ENCODE peak calls at places on chromosome 7, in five cellular contexts. One of them, this sample, is unnamed.

GRCh38 chr7:39749177-39749576 is 125.8 kb downstream of the RALA start:
- DNase-seq in keratinocyte: no peak
- DNase-seq in BJ: no peak
- DNase-seq in cardiac muscle cell: no peak
- DNase-seq in GM06990: no peak
- DNase-seq in this sample: no peak

GRCh38 chr7:18754766-18755165 is 259.2 kb downstream of the HDAC9 start:
- DNase-seq in BJ: no peak
- DNase-seq in GM06990: no peak
- DNase-seq in cardiac muscle cell: no peak
- DNase-seq in keratinocyte: no peak
- DNase-seq in this sample: no peak

GRCh38 chr7:50774299-50774698 is 8.4 kb downstream of the GRB10 start:
- DNase-seq in keratinocyte: no peak
- DNase-seq in GM06990: no peak
- DNase-seq in BJ: no peak
- DNase-seq in cardiac muscle cell: no peak
- DNase-seq in this sample: no peak

GRCh38 chr7:17462059-17462695 is 163.7 kb downstream of the AHR start:
- DNase-seq in BJ: no peak
- DNase-seq in GM06990: no peak
- DNase-seq in keratinocyte: peak
- DNase-seq in cardiac muscle cell: no peak
- DNase-seq in this sample: no peak

GRCh38 chr7:80680159-80680903 is 41.9 kb downstream of the CD36 start:
- DNase-seq in BJ: no peak
- DNase-seq in cardiac muscle cell: no peak
- DNase-seq in keratinocyte: no peak
- DNase-seq in GM06990: peak
- DNase-seq in this sample: no peak

GRCh38 chr7:49295136-49295535 is 370.8 kb downstream of the CDC14C start:
- DNase-seq in keratinocyte: peak
- DNase-seq in cardiac muscle cell: no peak
- DNase-seq in GM06990: no peak
- DNase-seq in BJ: no peak
- DNase-seq in this sample: no peak

GRCh38 chr7:145092766-145093165 is 256.9 kb upstream of the TPK1 start:
- DNase-seq in keratinocyte: no peak
- DNase-seq in cardiac muscle cell: no peak
- DNase-seq in GM06990: no peak
- DNase-seq in BJ: no peak
- DNase-seq in this sample: no peak

GRCh38 chr7:102463841-102464576 is 654 bp downstream of the ALKBH4 start:
- DNase-seq in cardiac muscle cell: peak
- DNase-seq in GM06990: no peak
- DNase-seq in BJ: no peak
- DNase-seq in keratinocyte: no peak
- DNase-seq in this sample: no peak

GRCh38 chr7:50696810-50697582 is 85.7 kb downstream of the GRB10 start:
- DNase-seq in GM06990: no peak
- DNase-seq in BJ: no peak
- DNase-seq in cardiac muscle cell: no peak
- DNase-seq in keratinocyte: no peak
- DNase-seq in this sample: no peak

GRCh38 chr7:37095122-37095521 is 353.5 kb downstream of the ELMO1 start:
- DNase-seq in cardiac muscle cell: no peak
- DNase-seq in GM06990: no peak
- DNase-seq in keratinocyte: no peak
- DNase-seq in BJ: no peak
- DNase-seq in this sample: no peak

GRCh38 chr7:85890244-85890811 is 703.5 kb upstream of the SEMA3D start:
- DNase-seq in keratinocyte: no peak
- DNase-seq in GM06990: no peak
- DNase-seq in cardiac muscle cell: peak
- DNase-seq in BJ: no peak
- DNase-seq in this sample: peak

GRCh38 chr7:73960548-73960947 is 67.4 kb upstream of the ELN start:
- DNase-seq in GM06990: no peak
- DNase-seq in cardiac muscle cell: no peak
- DNase-seq in BJ: no peak
- DNase-seq in keratinocyte: no peak
- DNase-seq in this sample: no peak

GRCh38 chr7:158284617-158285382 is 302.8 kb downstream of the PTPRN2 start:
- DNase-seq in BJ: no peak
- DNase-seq in keratinocyte: no peak
- DNase-seq in cardiac muscle cell: no peak
- DNase-seq in GM06990: no peak
- DNase-seq in this sample: no peak

DNA sequence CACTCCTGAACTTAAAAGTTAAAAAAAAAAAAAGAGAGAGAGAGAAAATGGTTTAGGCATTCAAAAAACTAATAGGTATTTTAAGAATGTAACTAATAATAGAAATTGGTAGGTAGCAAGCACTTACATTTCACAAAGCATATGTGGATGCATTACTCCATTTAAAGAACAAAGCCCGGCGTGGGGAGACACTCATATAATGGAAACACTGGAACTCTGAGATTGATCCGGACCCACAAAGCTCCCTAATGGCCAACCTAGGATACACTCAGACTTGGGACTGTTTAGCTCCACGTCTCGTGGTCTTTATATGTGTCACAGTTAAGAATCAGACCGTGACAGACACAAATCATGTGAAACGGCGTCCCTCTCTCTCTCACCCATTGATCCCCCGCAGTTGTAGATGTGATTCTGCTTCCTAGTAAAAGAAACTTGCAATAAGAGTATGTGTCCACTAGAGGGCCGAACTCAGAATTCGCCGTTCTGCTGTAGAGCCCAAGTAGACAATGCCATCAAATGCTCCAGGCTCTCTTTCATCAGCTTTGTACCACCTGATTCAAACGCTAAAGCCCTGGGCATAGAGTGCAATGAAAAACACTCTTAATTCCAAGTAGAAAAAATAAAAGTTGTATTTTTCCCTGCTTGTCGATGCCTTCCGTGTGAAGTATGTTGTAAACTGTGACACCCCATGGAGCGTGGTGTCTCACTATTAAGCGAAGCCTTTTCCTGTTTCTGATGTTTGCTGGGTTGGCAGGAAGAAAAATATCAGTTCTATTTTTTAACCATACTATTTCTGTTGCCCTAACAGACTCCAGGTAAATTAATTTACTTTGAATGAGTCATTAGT is 429.0 kb upstream of the MTPN start:
- DNase-seq in GM06990: peak
- DNase-seq in BJ: peak
- DNase-seq in cardiac muscle cell: peak
- DNase-seq in keratinocyte: no peak
- DNase-seq in this sample: peak
- TF ChIP-seq CTCF in GM06990: peak
- TF ChIP-seq CTCF in BJ: peak
- TF ChIP-seq CTCF in cardiac muscle cell: peak
- TF ChIP-seq CTCF in keratinocyte: peak
- TF ChIP-seq CTCF in this sample: peak

GRCh38 chr7:27169658-27170493 is 4.2 kb downstream of the HOXA10 start:
- DNase-seq in keratinocyte: no peak
- DNase-seq in GM06990: no peak
- DNase-seq in BJ: no peak
- DNase-seq in cardiac muscle cell: no peak
- DNase-seq in this sample: no peak

GRCh38 chr7:27166475-27167169 is 1.3 kb upstream of the HOXA9 start:
- DNase-seq in GM06990: no peak
- DNase-seq in cardiac muscle cell: no peak
- DNase-seq in BJ: no peak
- DNase-seq in keratinocyte: no peak
- DNase-seq in this sample: no peak

GRCh38 chr7:27167916-27168264 is 2.6 kb upstream of the HOXA9 start:
- DNase-seq in BJ: no peak
- DNase-seq in keratinocyte: no peak
- DNase-seq in cardiac muscle cell: no peak
- DNase-seq in GM06990: no peak
- DNase-seq in this sample: no peak

GRCh38 chr7:27167170-27167505 is 1.8 kb upstream of the HOXA9 start:
- DNase-seq in cardiac muscle cell: no peak
- DNase-seq in keratinocyte: no peak
- DNase-seq in BJ: no peak
- DNase-seq in GM06990: no peak
- DNase-seq in this sample: no peak

DNA sequence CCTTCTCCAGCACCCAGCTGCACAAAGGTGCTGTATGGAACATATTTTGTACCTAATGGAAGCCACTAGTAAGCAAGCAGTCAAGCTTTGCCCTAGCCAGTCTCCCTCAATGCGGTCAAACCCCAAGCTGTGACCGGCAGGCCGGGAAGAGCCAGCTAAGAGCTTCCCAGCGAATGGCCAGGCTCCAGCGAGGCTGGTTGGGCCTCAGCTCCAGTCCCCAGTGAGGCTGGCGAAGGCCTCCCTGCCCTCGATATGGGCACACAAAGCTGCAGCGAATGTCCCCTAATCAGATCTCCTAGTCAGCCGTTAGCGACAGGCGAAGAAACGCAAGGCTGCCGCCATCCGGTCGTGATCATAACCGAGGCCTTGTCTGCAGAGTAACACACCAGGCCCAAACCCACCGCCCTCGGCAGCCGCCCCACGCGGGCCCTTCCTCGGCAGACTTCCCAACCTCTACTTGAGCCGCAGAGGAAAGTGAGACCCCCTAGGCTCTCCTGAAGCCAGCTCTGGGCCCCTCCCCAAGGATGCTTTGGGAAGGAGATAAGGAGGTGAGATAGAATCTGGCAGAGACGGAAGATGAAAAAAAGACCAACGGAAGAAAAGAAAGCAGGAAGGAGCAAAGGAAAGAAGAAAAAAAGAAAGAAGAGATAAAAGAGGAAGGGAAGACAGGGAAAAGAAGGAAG is 3.1 kb upstream of the HOXA9 start:
- DNase-seq in BJ: no peak
- DNase-seq in cardiac muscle cell: no peak
- DNase-seq in keratinocyte: no peak
- DNase-seq in GM06990: no peak
- DNase-seq in this sample: no peak
- TF ChIP-seq CTCF in BJ: peak
- TF ChIP-seq CTCF in cardiac muscle cell: no peak
- TF ChIP-seq CTCF in keratinocyte: no peak
- TF ChIP-seq CTCF in GM06990: no peak
- TF ChIP-seq CTCF in this sample: no peak

GRCh38 chr7:128074336-128074735 is 43.1 kb upstream of the LRRC4 start:
- DNase-seq in GM06990: no peak
- DNase-seq in BJ: no peak
- DNase-seq in keratinocyte: no peak
- DNase-seq in cardiac muscle cell: no peak
- DNase-seq in this sample: peak

GRCh38 chr7:128073671-128074070 is 42.4 kb upstream of the LRRC4 start:
- DNase-seq in keratinocyte: no peak
- DNase-seq in cardiac muscle cell: no peak
- DNase-seq in GM06990: no peak
- DNase-seq in BJ: no peak
- DNase-seq in this sample: peak

GRCh38 chr7:128075536-128076095 is 44.4 kb upstream of the LRRC4 start:
- DNase-seq in BJ: no peak
- DNase-seq in keratinocyte: no peak
- DNase-seq in GM06990: no peak
- DNase-seq in cardiac muscle cell: no peak
- DNase-seq in this sample: no peak

GRCh38 chr7:128076216-128076821 is 45.1 kb upstream of the LRRC4 start:
- DNase-seq in cardiac muscle cell: no peak
- DNase-seq in GM06990: no peak
- DNase-seq in keratinocyte: no peak
- DNase-seq in BJ: no peak
- DNase-seq in this sample: no peak

GRCh38 chr7:128074736-128075135 is 43.5 kb upstream of the LRRC4 start:
- DNase-seq in cardiac muscle cell: no peak
- DNase-seq in keratinocyte: no peak
- DNase-seq in GM06990: no peak
- DNase-seq in BJ: no peak
- DNase-seq in this sample: no peak
- TF ChIP-seq CTCF in cardiac muscle cell: no peak
- TF ChIP-seq CTCF in keratinocyte: no peak
- TF ChIP-seq CTCF in GM06990: no peak
- TF ChIP-seq CTCF in BJ: no peak
- TF ChIP-seq CTCF in this sample: no peak

DNA sequence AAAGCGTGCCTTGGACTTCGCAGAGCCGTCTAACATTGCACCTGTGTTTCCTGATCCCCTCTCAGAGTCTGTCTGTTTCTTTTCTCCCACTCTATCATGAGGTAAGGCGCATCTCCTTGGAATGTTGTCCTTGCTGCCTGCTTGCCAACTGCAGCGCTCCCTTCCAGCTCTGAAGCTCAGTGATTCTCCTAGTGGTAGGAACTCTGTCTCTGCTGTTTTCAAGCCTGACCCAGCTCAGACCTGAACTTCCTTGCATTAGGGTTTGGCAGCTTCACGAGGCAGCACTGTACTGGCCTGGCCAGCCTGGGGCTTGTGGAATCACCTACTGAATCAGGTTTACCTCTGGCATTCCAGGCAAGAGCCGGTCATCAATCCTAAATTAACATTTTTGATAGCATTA is 123.9 kb downstream of the CREB5 start:
- DNase-seq in BJ: no peak
- DNase-seq in GM06990: peak
- DNase-seq in keratinocyte: no peak
- DNase-seq in cardiac muscle cell: peak
- DNase-seq in this sample: no peak
- TF ChIP-seq CTCF in BJ: peak
- TF ChIP-seq CTCF in GM06990: no peak
- TF ChIP-seq CTCF in keratinocyte: peak
- TF ChIP-seq CTCF in cardiac muscle cell: peak
- TF ChIP-seq CTCF in this sample: no peak

DNA sequence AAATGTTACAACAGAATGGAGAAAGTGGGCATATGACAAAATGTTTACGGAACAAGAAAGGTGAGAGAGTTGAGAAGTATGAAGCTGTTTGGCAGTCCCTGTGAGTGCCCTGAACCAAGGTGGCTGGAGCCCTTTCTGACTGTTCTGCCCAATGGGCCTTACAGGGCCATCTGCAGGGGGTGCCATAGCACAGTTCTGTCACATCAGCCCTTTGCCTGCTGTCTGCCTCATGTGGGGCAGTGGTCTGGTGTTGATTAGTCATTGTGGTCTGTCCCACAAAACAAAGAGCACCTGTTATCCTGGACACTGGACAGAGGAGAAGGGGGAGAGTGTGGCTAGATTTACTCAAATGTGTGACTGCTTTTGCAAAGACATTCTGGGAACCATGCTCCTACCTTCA is 51.5 kb upstream of the OSBPL3 start:
- DNase-seq in keratinocyte: no peak
- DNase-seq in GM06990: no peak
- DNase-seq in BJ: no peak
- DNase-seq in cardiac muscle cell: no peak
- DNase-seq in this sample: no peak
- TF ChIP-seq CTCF in keratinocyte: no peak
- TF ChIP-seq CTCF in GM06990: peak
- TF ChIP-seq CTCF in BJ: no peak
- TF ChIP-seq CTCF in cardiac muscle cell: no peak
- TF ChIP-seq CTCF in this sample: no peak